ENCODE peak calls at places on chromosome 15, in six cellular contexts. One of them, this sample, is unnamed.

GRCh38 chr15:75650908-75651809 is 3.4 kb downstream of the SNX33 start:
- DNase-seq in Peyer's patch: peak; percentile 60
- DNase-seq in GM23248: peak; percentile 57
- DNase-seq in HCT116: no peak
- DNase-seq in cardiac muscle cell: no peak
- DNase-seq in dorsolateral prefrontal cortex: no peak
- DNase-seq in this sample: no peak

GRCh38 chr15:66151809-66152208 is 101.7 kb downstream of the MEGF11 start:
- DNase-seq in cardiac muscle cell: no peak
- DNase-seq in HCT116: no peak
- DNase-seq in dorsolateral prefrontal cortex: no peak
- DNase-seq in Peyer's patch: no peak
- DNase-seq in GM23248: no peak
- DNase-seq in this sample: no peak

GRCh38 chr15:31271224-31271635 is 55.4 kb upstream of the KLF13 start:
- DNase-seq in Peyer's patch: no peak
- DNase-seq in cardiac muscle cell: no peak
- DNase-seq in HCT116: no peak
- DNase-seq in GM23248: no peak
- DNase-seq in dorsolateral prefrontal cortex: no peak
- DNase-seq in this sample: no peak

GRCh38 chr15:78810377-78811123 is 714 bp downstream of the ADAMTS7 start:
- DNase-seq in cardiac muscle cell: peak; percentile 77
- DNase-seq in GM23248: peak; percentile 59
- DNase-seq in dorsolateral prefrontal cortex: no peak
- DNase-seq in HCT116: no peak
- DNase-seq in Peyer's patch: peak; percentile 64
- DNase-seq in this sample: no peak

GRCh38 chr15:31489801-31490646 is 163.4 kb downstream of the KLF13 start:
- DNase-seq in dorsolateral prefrontal cortex: no peak
- DNase-seq in cardiac muscle cell: peak; percentile 77
- DNase-seq in Peyer's patch: no peak
- DNase-seq in HCT116: peak; percentile 35
- DNase-seq in GM23248: peak; percentile 82
- DNase-seq in this sample: peak; percentile 44

GRCh38 chr15:29268706-29269484 is 727 bp downstream of the NSMCE3 start:
- DNase-seq in HCT116: no peak
- DNase-seq in Peyer's patch: peak; percentile 70
- DNase-seq in dorsolateral prefrontal cortex: peak; percentile 27
- DNase-seq in GM23248: peak; percentile 73
- DNase-seq in cardiac muscle cell: peak; percentile 10
- DNase-seq in this sample: peak; percentile 8

GRCh38 chr15:59303641-59304433 is 68.8 kb downstream of the MYO1E start:
- DNase-seq in GM23248: no peak
- DNase-seq in HCT116: no peak
- DNase-seq in cardiac muscle cell: no peak
- DNase-seq in dorsolateral prefrontal cortex: no peak
- DNase-seq in Peyer's patch: no peak
- DNase-seq in this sample: no peak

GRCh38 chr15:64455951-64456350 is 4.4 kb upstream of the ZNF609 start:
- DNase-seq in dorsolateral prefrontal cortex: no peak
- DNase-seq in Peyer's patch: no peak
- DNase-seq in GM23248: no peak
- DNase-seq in HCT116: no peak
- DNase-seq in cardiac muscle cell: no peak
- DNase-seq in this sample: no peak

GRCh38 chr15:56832125-56832524 is 86.3 kb upstream of the TCF12 start:
- DNase-seq in cardiac muscle cell: no peak
- DNase-seq in dorsolateral prefrontal cortex: peak; percentile 52
- DNase-seq in HCT116: no peak
- DNase-seq in GM23248: peak; percentile 64
- DNase-seq in Peyer's patch: no peak
- DNase-seq in this sample: no peak

GRCh38 chr15:68218847-68219798 is 10.4 kb downstream of the CLN6 start:
- DNase-seq in GM23248: no peak
- DNase-seq in Peyer's patch: peak; percentile 15
- DNase-seq in HCT116: no peak
- DNase-seq in cardiac muscle cell: no peak
- DNase-seq in dorsolateral prefrontal cortex: no peak
- DNase-seq in this sample: no peak

GRCh38 chr15:88497109-88497761 is 29.7 kb downstream of the MRPS11 start:
- DNase-seq in dorsolateral prefrontal cortex: no peak
- DNase-seq in GM23248: no peak
- DNase-seq in cardiac muscle cell: no peak
- DNase-seq in HCT116: no peak
- DNase-seq in Peyer's patch: no peak
- DNase-seq in this sample: no peak

GRCh38 chr15:41932101-41932500 is 38.2 kb upstream of the SPTBN5 start:
- DNase-seq in dorsolateral prefrontal cortex: no peak
- DNase-seq in Peyer's patch: no peak
- DNase-seq in GM23248: no peak
- DNase-seq in cardiac muscle cell: no peak
- DNase-seq in HCT116: no peak
- DNase-seq in this sample: no peak

GRCh38 chr15:90840954-90841353 is 27.4 kb upstream of the FURIN start:
- DNase-seq in cardiac muscle cell: no peak
- DNase-seq in HCT116: no peak
- DNase-seq in GM23248: no peak
- DNase-seq in dorsolateral prefrontal cortex: no peak
- DNase-seq in Peyer's patch: no peak
- DNase-seq in this sample: no peak

GRCh38 chr15:25783607-25784131 is 79.5 kb downstream of the ATP10A start:
- DNase-seq in dorsolateral prefrontal cortex: no peak
- DNase-seq in GM23248: peak; percentile 72
- DNase-seq in Peyer's patch: no peak
- DNase-seq in HCT116: no peak
- DNase-seq in cardiac muscle cell: peak; percentile 15
- DNase-seq in this sample: peak; percentile 28

GRCh38 chr15:65089206-65089824 is 12.8 kb downstream of the KBTBD13 start:
- DNase-seq in dorsolateral prefrontal cortex: no peak
- DNase-seq in Peyer's patch: no peak
- DNase-seq in GM23248: no peak
- DNase-seq in cardiac muscle cell: peak; percentile 38
- DNase-seq in HCT116: no peak
- DNase-seq in this sample: no peak

GRCh38 chr15:89119489-89120478 is 31.5 kb downstream of the ABHD2 start:
- DNase-seq in dorsolateral prefrontal cortex: no peak
- DNase-seq in Peyer's patch: no peak
- DNase-seq in GM23248: peak; percentile 82
- DNase-seq in cardiac muscle cell: peak; percentile 66
- DNase-seq in HCT116: no peak
- DNase-seq in this sample: no peak

GRCh38 chr15:77033729-77034619 is 36.9 kb downstream of the TSPAN3 start:
- DNase-seq in Peyer's patch: peak; percentile 52
- DNase-seq in HCT116: no peak
- DNase-seq in GM23248: no peak
- DNase-seq in cardiac muscle cell: no peak
- DNase-seq in dorsolateral prefrontal cortex: peak; percentile 1
- DNase-seq in this sample: no peak

GRCh38 chr15:62103431-62103830 is 36.7 kb downstream of the C2CD4A start:
- DNase-seq in Peyer's patch: no peak
- DNase-seq in dorsolateral prefrontal cortex: no peak
- DNase-seq in cardiac muscle cell: no peak
- DNase-seq in GM23248: no peak
- DNase-seq in HCT116: no peak
- DNase-seq in this sample: no peak

GRCh38 chr15:43249699-43250203 is 17.0 kb downstream of the TGM5 start:
- DNase-seq in dorsolateral prefrontal cortex: no peak
- DNase-seq in HCT116: no peak
- DNase-seq in GM23248: peak; percentile 76
- DNase-seq in cardiac muscle cell: no peak
- DNase-seq in Peyer's patch: no peak
- DNase-seq in this sample: no peak

GRCh38 chr15:41483115-41483514 is 10.6 kb upstream of the ITPKA start:
- DNase-seq in HCT116: no peak
- DNase-seq in Peyer's patch: no peak
- DNase-seq in dorsolateral prefrontal cortex: no peak
- DNase-seq in cardiac muscle cell: no peak
- DNase-seq in GM23248: no peak
- DNase-seq in this sample: no peak

GRCh38 chr15:48086582-48086981 is 34.2 kb upstream of the SLC24A5 start:
- DNase-seq in cardiac muscle cell: no peak
- DNase-seq in Peyer's patch: no peak
- DNase-seq in HCT116: no peak
- DNase-seq in GM23248: peak; percentile 24
- DNase-seq in dorsolateral prefrontal cortex: no peak
- DNase-seq in this sample: no peak

GRCh38 chr15:48090666-48091065 is 30.1 kb upstream of the SLC24A5 start:
- DNase-seq in Peyer's patch: no peak
- DNase-seq in cardiac muscle cell: no peak
- DNase-seq in dorsolateral prefrontal cortex: no peak
- DNase-seq in HCT116: no peak
- DNase-seq in GM23248: no peak
- DNase-seq in this sample: no peak

GRCh38 chr15:48087844-48088243 is 32.9 kb upstream of the SLC24A5 start:
- DNase-seq in cardiac muscle cell: no peak
- DNase-seq in GM23248: no peak
- DNase-seq in HCT116: no peak
- DNase-seq in dorsolateral prefrontal cortex: no peak
- DNase-seq in Peyer's patch: no peak
- DNase-seq in this sample: no peak

GRCh38 chr15:48090115-48090514 is 30.7 kb upstream of the SLC24A5 start:
- DNase-seq in Peyer's patch: no peak
- DNase-seq in dorsolateral prefrontal cortex: no peak
- DNase-seq in cardiac muscle cell: no peak
- DNase-seq in HCT116: no peak
- DNase-seq in GM23248: no peak
- DNase-seq in this sample: no peak

GRCh38 chr15:48089664-48090063 is 31.1 kb upstream of the SLC24A5 start:
- DNase-seq in cardiac muscle cell: no peak
- DNase-seq in GM23248: no peak
- DNase-seq in dorsolateral prefrontal cortex: no peak
- DNase-seq in Peyer's patch: no peak
- DNase-seq in HCT116: no peak
- DNase-seq in this sample: no peak
- H3K4me3 ChIP-seq in cardiac muscle cell: no peak overlapping the region
- H3K4me3 ChIP-seq in GM23248: no peak overlapping the region
- H3K4me3 ChIP-seq in dorsolateral prefrontal cortex: no peak overlapping the region
- H3K4me3 ChIP-seq in Peyer's patch: no peak overlapping the region
- H3K4me3 ChIP-seq in HCT116: no peak overlapping the region
- H3K4me3 ChIP-seq in this sample: no peak overlapping the region

GRCh38 chr15:38687340-38687739 is 122.7 kb upstream of the RASGRP1 start:
- DNase-seq in cardiac muscle cell: no peak
- DNase-seq in HCT116: no peak
- DNase-seq in GM23248: peak; percentile 62
- DNase-seq in Peyer's patch: no peak
- DNase-seq in dorsolateral prefrontal cortex: no peak
- DNase-seq in this sample: no peak
- H3K4me3 ChIP-seq in cardiac muscle cell: no peak overlapping the region
- H3K4me3 ChIP-seq in HCT116: no peak overlapping the region
- H3K4me3 ChIP-seq in GM23248: no peak overlapping the region
- H3K4me3 ChIP-seq in Peyer's patch: no peak overlapping the region
- H3K4me3 ChIP-seq in dorsolateral prefrontal cortex: no peak overlapping the region
- H3K4me3 ChIP-seq in this sample: no peak overlapping the region

DNA sequence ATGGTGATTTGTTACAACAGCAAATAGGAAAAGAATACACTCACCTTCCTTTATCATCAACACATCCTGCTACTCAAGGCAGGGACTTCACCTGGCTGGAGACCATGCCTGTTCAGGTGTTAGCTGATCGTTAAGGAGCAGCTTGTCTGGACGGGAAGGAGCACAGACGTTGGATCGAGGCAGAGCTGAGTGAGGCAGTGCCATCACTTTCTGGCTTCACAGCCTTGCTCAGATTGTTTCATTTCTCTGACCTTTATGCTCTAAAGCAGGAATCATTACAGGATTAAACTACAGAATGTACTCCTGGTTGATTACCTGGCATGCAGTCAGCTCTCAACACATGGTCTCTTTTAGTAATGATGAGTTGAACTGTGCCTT is 119.0 kb upstream of the NR2E3 start:
- DNase-seq in HCT116: no peak
- DNase-seq in Peyer's patch: no peak
- DNase-seq in dorsolateral prefrontal cortex: no peak
- DNase-seq in cardiac muscle cell: no peak
- DNase-seq in GM23248: no peak
- DNase-seq in this sample: no peak
- H3K4me3 ChIP-seq in HCT116: no peak overlapping the region
- H3K4me3 ChIP-seq in Peyer's patch: no peak overlapping the region
- H3K4me3 ChIP-seq in dorsolateral prefrontal cortex: no peak overlapping the region
- H3K4me3 ChIP-seq in cardiac muscle cell: no peak overlapping the region
- H3K4me3 ChIP-seq in GM23248: peak overlapping the region; percentile 49
- H3K4me3 ChIP-seq in this sample: no peak overlapping the region

GRCh38 chr15:96324192-96324895 is 6.2 kb upstream of the NR2F2 start:
- DNase-seq in Peyer's patch: no peak
- DNase-seq in HCT116: no peak
- DNase-seq in cardiac muscle cell: no peak
- DNase-seq in GM23248: no peak
- DNase-seq in dorsolateral prefrontal cortex: no peak
- DNase-seq in this sample: no peak

GRCh38 chr15:96322401-96323249 is 7.9 kb upstream of the NR2F2 start:
- DNase-seq in Peyer's patch: no peak
- DNase-seq in dorsolateral prefrontal cortex: no peak
- DNase-seq in GM23248: peak; percentile 48
- DNase-seq in cardiac muscle cell: no peak
- DNase-seq in HCT116: no peak
- DNase-seq in this sample: no peak

GRCh38 chr15:96320703-96321421 is 9.6 kb upstream of the NR2F2 start:
- DNase-seq in cardiac muscle cell: no peak
- DNase-seq in HCT116: no peak
- DNase-seq in GM23248: no peak
- DNase-seq in dorsolateral prefrontal cortex: no peak
- DNase-seq in Peyer's patch: no peak
- DNase-seq in this sample: no peak

GRCh38 chr15:96323250-96324162 is 7.0 kb upstream of the NR2F2 start:
- DNase-seq in HCT116: no peak
- DNase-seq in Peyer's patch: no peak
- DNase-seq in GM23248: no peak
- DNase-seq in dorsolateral prefrontal cortex: no peak
- DNase-seq in cardiac muscle cell: no peak
- DNase-seq in this sample: no peak

DNA sequence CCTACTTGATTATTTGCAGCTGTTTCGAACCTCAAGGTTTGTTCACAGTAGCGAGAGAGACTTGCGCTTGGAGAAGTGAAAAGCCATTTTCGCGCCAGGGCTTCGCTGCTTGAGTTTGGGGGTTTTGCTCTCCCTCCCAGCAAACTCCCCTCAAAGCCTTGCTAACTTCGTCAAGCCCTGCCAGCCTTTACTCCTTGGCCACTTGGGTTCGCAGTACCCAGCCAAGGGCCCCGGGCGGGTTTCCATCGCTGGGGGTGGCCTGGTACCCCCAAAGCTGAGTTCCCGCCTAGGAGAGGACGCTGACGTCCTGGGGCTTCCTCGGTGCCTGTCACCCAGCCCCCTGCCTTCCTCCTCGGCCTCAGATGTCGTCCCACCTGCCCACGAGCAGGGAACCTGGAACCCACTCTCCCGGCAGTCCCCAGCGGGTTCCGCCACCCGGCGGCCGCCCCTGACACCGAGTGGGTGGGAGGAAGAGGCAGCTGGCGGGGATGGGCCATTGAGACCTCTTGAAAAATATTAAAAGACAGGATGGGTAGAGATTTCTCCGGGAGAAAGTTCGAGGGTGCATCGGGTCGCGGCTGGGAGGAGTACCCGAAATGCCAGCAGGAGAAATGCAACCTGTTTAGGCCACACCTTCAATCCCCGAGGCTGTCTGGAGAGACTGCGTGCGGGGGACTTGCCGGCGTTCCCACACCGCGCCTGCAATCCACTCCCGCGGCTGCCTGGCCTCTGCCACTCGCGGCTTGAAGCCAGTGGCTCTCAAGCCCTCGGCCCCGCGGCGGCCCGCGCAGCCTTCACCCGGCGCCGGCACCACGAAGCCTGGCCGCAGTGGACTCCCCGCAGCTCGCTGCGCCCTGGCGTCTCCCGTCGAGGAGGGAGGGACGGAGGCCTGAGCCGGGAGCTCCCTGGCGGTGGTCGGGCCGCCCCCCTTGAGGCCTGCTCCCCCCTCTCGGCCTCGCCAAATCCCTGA is 8.8 kb upstream of the NR2F2 start:
- DNase-seq in cardiac muscle cell: no peak
- DNase-seq in dorsolateral prefrontal cortex: no peak
- DNase-seq in GM23248: peak; percentile 68
- DNase-seq in HCT116: no peak
- DNase-seq in Peyer's patch: no peak
- DNase-seq in this sample: no peak
- H3K4me3 ChIP-seq in cardiac muscle cell: no peak overlapping the region
- H3K4me3 ChIP-seq in dorsolateral prefrontal cortex: peak overlapping the region; percentile 44
- H3K4me3 ChIP-seq in GM23248: peak overlapping the region; percentile 60
- H3K4me3 ChIP-seq in HCT116: no peak overlapping the region
- H3K4me3 ChIP-seq in Peyer's patch: peak overlapping the region; percentile 30
- H3K4me3 ChIP-seq in this sample: no peak overlapping the region

This sample was measured in Jurkat, Clone E6-1.